ENCODE peak calls at places on chromosomes 12 and 14, in eight cellular contexts. One of them, this sample, is unnamed.

GRCh38 chr14:97077253-97077653 is 280.1 kb downstream of the VRK1 start:
- DNase-seq in fibroblast of lung: peak
- DNase-seq in Peyer's patch: no peak
- DNase-seq in fibroblast of mammary gland: peak
- DNase-seq in GM12865: peak
- DNase-seq in OCI-LY7: no peak
- DNase-seq in psoas muscle: peak
- DNase-seq in aorta: no peak
- DNase-seq in this sample: peak

GRCh38 chr14:59274991-59275391 is 86.5 kb downstream of the DAAM1 start:
- DNase-seq in fibroblast of lung: peak
- DNase-seq in Peyer's patch: no peak
- DNase-seq in fibroblast of mammary gland: no peak
- DNase-seq in GM12865: peak
- DNase-seq in OCI-LY7: peak
- DNase-seq in psoas muscle: no peak
- DNase-seq in aorta: no peak
- DNase-seq in this sample: peak

GRCh38 chr12:50520808-50521207 is 16.0 kb downstream of the DIP2B start:
- DNase-seq in fibroblast of lung: no peak
- DNase-seq in Peyer's patch: no peak
- DNase-seq in fibroblast of mammary gland: no peak
- DNase-seq in GM12865: no peak
- DNase-seq in OCI-LY7: no peak
- DNase-seq in psoas muscle: no peak
- DNase-seq in aorta: no peak
- DNase-seq in this sample: no peak

GRCh38 chr12:5267603-5268423 is 164.1 kb upstream of the NTF3 start:
- DNase-seq in fibroblast of lung: peak
- DNase-seq in Peyer's patch: no peak
- DNase-seq in fibroblast of mammary gland: no peak
- DNase-seq in GM12865: no peak
- DNase-seq in OCI-LY7: no peak
- DNase-seq in psoas muscle: no peak
- DNase-seq in aorta: no peak
- DNase-seq in this sample: no peak

GRCh38 chr12:111767362-111768158 is 827 bp downstream of the ALDH2 start:
- DNase-seq in fibroblast of lung: peak
- DNase-seq in Peyer's patch: peak
- DNase-seq in fibroblast of mammary gland: peak
- DNase-seq in GM12865: no peak
- DNase-seq in OCI-LY7: no peak
- DNase-seq in psoas muscle: no peak
- DNase-seq in aorta: peak
- DNase-seq in this sample: no peak

GRCh38 chr12:5565933-5566632 is 134.2 kb downstream of the NTF3 start:
- DNase-seq in fibroblast of lung: peak
- DNase-seq in Peyer's patch: no peak
- DNase-seq in fibroblast of mammary gland: no peak
- DNase-seq in GM12865: no peak
- DNase-seq in OCI-LY7: no peak
- DNase-seq in psoas muscle: no peak
- DNase-seq in aorta: no peak
- DNase-seq in this sample: no peak

GRCh38 chr12:101855364-101855884 is 22.0 kb upstream of the DRAM1 start:
- DNase-seq in fibroblast of lung: peak
- DNase-seq in Peyer's patch: no peak
- DNase-seq in fibroblast of mammary gland: peak
- DNase-seq in GM12865: no peak
- DNase-seq in OCI-LY7: no peak
- DNase-seq in psoas muscle: no peak
- DNase-seq in aorta: no peak
- DNase-seq in this sample: no peak

GRCh38 chr12:122474324-122474716 is 26.4 kb downstream of the ZCCHC8 start:
- DNase-seq in fibroblast of lung: no peak
- DNase-seq in Peyer's patch: no peak
- DNase-seq in fibroblast of mammary gland: no peak
- DNase-seq in GM12865: no peak
- DNase-seq in OCI-LY7: no peak
- DNase-seq in psoas muscle: no peak
- DNase-seq in aorta: no peak
- DNase-seq in this sample: no peak

GRCh38 chr12:53659011-53659551 is 16.8 kb downstream of the ATP5MC2 start:
- DNase-seq in fibroblast of lung: peak
- DNase-seq in Peyer's patch: no peak
- DNase-seq in fibroblast of mammary gland: peak
- DNase-seq in GM12865: no peak
- DNase-seq in OCI-LY7: no peak
- DNase-seq in psoas muscle: no peak
- DNase-seq in aorta: no peak
- DNase-seq in this sample: no peak

GRCh38 chr14:100537701-100538565 is 49.3 kb downstream of the BEGAIN start:
- DNase-seq in fibroblast of lung: no peak
- DNase-seq in Peyer's patch: peak
- DNase-seq in fibroblast of mammary gland: no peak
- DNase-seq in GM12865: no peak
- DNase-seq in OCI-LY7: no peak
- DNase-seq in psoas muscle: peak
- DNase-seq in aorta: peak
- DNase-seq in this sample: peak
- H3K4me3 ChIP-seq in fibroblast of lung: no peak
- H3K4me3 ChIP-seq in Peyer's patch: no peak
- H3K4me3 ChIP-seq in fibroblast of mammary gland: no peak
- H3K4me3 ChIP-seq in GM12865: no peak
- H3K4me3 ChIP-seq in OCI-LY7: no peak
- H3K4me3 ChIP-seq in psoas muscle: no peak
- H3K4me3 ChIP-seq in aorta: no peak
- H3K4me3 ChIP-seq in this sample: no peak

DNA sequence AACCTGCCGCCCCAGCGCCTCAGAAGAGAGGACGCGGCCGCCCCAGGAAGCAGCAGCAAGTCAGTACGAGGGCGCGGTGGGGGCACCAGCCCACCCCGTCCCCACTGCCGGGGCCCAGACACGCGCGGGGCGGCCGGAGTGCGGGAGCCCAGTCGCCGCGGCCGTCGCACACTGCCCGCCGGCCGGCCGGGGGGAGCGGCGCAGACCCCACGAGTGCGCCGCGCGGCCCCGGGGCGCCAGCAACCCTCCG is 965 bp downstream of the HMGA2 start:
- DNase-seq in fibroblast of lung: no peak
- DNase-seq in Peyer's patch: no peak
- DNase-seq in fibroblast of mammary gland: no peak
- DNase-seq in GM12865: no peak
- DNase-seq in OCI-LY7: no peak
- DNase-seq in psoas muscle: no peak
- DNase-seq in aorta: no peak
- DNase-seq in this sample: no peak
- H3K4me3 ChIP-seq in fibroblast of lung: peak
- H3K4me3 ChIP-seq in Peyer's patch: peak
- H3K4me3 ChIP-seq in fibroblast of mammary gland: peak
- H3K4me3 ChIP-seq in GM12865: peak
- H3K4me3 ChIP-seq in OCI-LY7: no peak
- H3K4me3 ChIP-seq in psoas muscle: peak
- H3K4me3 ChIP-seq in aorta: peak
- H3K4me3 ChIP-seq in this sample: peak

GRCh38 chr12:132190834-132191500 is 46.7 kb downstream of the NOC4L start:
- DNase-seq in fibroblast of lung: no peak
- DNase-seq in Peyer's patch: no peak
- DNase-seq in fibroblast of mammary gland: no peak
- DNase-seq in GM12865: no peak
- DNase-seq in OCI-LY7: no peak
- DNase-seq in psoas muscle: no peak
- DNase-seq in aorta: no peak
- DNase-seq in this sample: no peak
- H3K4me3 ChIP-seq in fibroblast of lung: no peak
- H3K4me3 ChIP-seq in Peyer's patch: no peak
- H3K4me3 ChIP-seq in fibroblast of mammary gland: no peak
- H3K4me3 ChIP-seq in GM12865: no peak
- H3K4me3 ChIP-seq in OCI-LY7: no peak
- H3K4me3 ChIP-seq in psoas muscle: peak
- H3K4me3 ChIP-seq in aorta: no peak
- H3K4me3 ChIP-seq in this sample: peak

GRCh38 chr14:50397461-50398196 is 948 bp upstream of the CDKL1 start:
- DNase-seq in fibroblast of lung: no peak
- DNase-seq in Peyer's patch: no peak
- DNase-seq in fibroblast of mammary gland: peak
- DNase-seq in GM12865: no peak
- DNase-seq in OCI-LY7: no peak
- DNase-seq in psoas muscle: peak
- DNase-seq in aorta: no peak
- DNase-seq in this sample: no peak

GRCh38 chr14:50399251-50400032 is 2.8 kb upstream of the CDKL1 start:
- DNase-seq in fibroblast of lung: peak
- DNase-seq in Peyer's patch: no peak
- DNase-seq in fibroblast of mammary gland: peak
- DNase-seq in GM12865: no peak
- DNase-seq in OCI-LY7: no peak
- DNase-seq in psoas muscle: no peak
- DNase-seq in aorta: no peak
- DNase-seq in this sample: no peak

GRCh38 chr14:50394713-50395112 is 2.0 kb downstream of the CDKL1 start:
- DNase-seq in fibroblast of lung: no peak
- DNase-seq in Peyer's patch: no peak
- DNase-seq in fibroblast of mammary gland: no peak
- DNase-seq in GM12865: no peak
- DNase-seq in OCI-LY7: no peak
- DNase-seq in psoas muscle: no peak
- DNase-seq in aorta: no peak
- DNase-seq in this sample: no peak

GRCh38 chr14:50396636-50397460 is at the start of gene CDKL1:
- DNase-seq in fibroblast of lung: peak
- DNase-seq in Peyer's patch: peak
- DNase-seq in fibroblast of mammary gland: peak
- DNase-seq in GM12865: peak
- DNase-seq in OCI-LY7: no peak
- DNase-seq in psoas muscle: peak
- DNase-seq in aorta: peak
- DNase-seq in this sample: peak

DNA sequence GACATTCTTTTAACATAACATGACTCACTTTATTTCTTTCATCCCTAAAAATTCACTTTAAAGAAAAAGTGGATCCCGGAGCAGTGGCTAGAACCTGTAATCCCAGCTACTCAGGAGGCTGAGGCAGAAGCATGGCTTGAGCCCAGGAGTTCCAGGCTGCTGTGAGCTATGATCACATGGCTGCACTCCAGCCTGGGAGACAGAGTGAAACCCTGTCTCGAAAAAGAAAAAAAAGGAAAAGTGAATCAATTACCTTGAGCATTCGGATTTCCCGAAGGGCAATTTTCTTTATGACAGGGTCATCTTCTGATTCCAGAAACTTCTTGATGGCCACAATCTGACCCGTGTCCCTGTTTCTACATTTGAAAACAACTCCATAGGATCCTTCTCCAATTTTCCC is 1.2 kb downstream of the CDKL1 start:
- DNase-seq in fibroblast of lung: no peak
- DNase-seq in Peyer's patch: no peak
- DNase-seq in fibroblast of mammary gland: peak
- DNase-seq in GM12865: no peak
- DNase-seq in OCI-LY7: no peak
- DNase-seq in psoas muscle: no peak
- DNase-seq in aorta: no peak
- DNase-seq in this sample: no peak
- H3K4me3 ChIP-seq in fibroblast of lung: peak
- H3K4me3 ChIP-seq in Peyer's patch: peak
- H3K4me3 ChIP-seq in fibroblast of mammary gland: peak
- H3K4me3 ChIP-seq in GM12865: peak
- H3K4me3 ChIP-seq in OCI-LY7: no peak
- H3K4me3 ChIP-seq in psoas muscle: peak
- H3K4me3 ChIP-seq in aorta: no peak
- H3K4me3 ChIP-seq in this sample: peak

DNA sequence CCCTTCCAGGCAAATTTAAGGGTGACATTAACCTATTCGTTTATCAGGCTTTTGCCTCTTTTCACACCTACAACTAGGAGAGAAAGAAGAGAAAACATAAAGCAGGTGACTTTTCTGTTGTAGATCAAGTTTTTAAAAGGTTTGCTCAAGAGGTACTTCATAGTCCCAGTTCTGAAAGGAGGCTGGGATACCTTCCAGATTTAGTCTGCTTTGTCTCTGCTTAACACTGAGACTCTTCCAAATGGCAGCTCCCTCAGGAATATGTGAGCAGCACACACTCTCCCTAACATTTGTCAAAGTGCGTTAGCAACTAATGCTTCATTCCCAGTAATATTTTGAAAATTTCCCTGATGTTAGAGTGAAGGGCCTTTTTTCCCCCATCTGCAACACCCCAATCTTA is 133.8 kb upstream of the RASSF8 start:
- DNase-seq in fibroblast of lung: no peak
- DNase-seq in Peyer's patch: no peak
- DNase-seq in fibroblast of mammary gland: no peak
- DNase-seq in GM12865: no peak
- DNase-seq in OCI-LY7: no peak
- DNase-seq in psoas muscle: no peak
- DNase-seq in aorta: no peak
- DNase-seq in this sample: no peak
- H3K4me3 ChIP-seq in fibroblast of lung: no peak
- H3K4me3 ChIP-seq in Peyer's patch: no peak
- H3K4me3 ChIP-seq in fibroblast of mammary gland: no peak
- H3K4me3 ChIP-seq in GM12865: no peak
- H3K4me3 ChIP-seq in OCI-LY7: no peak
- H3K4me3 ChIP-seq in psoas muscle: no peak
- H3K4me3 ChIP-seq in aorta: no peak
- H3K4me3 ChIP-seq in this sample: no peak

GRCh38 chr12:8146416-8146771 is 10.4 kb upstream of the ZNF705A start:
- DNase-seq in fibroblast of lung: no peak
- DNase-seq in Peyer's patch: no peak
- DNase-seq in fibroblast of mammary gland: no peak
- DNase-seq in GM12865: no peak
- DNase-seq in OCI-LY7: no peak
- DNase-seq in psoas muscle: no peak
- DNase-seq in aorta: no peak
- DNase-seq in this sample: no peak
- H3K4me3 ChIP-seq in fibroblast of lung: peak
- H3K4me3 ChIP-seq in Peyer's patch: no peak
- H3K4me3 ChIP-seq in fibroblast of mammary gland: peak
- H3K4me3 ChIP-seq in GM12865: no peak
- H3K4me3 ChIP-seq in OCI-LY7: no peak
- H3K4me3 ChIP-seq in psoas muscle: peak
- H3K4me3 ChIP-seq in aorta: no peak
- H3K4me3 ChIP-seq in this sample: no peak

DNA sequence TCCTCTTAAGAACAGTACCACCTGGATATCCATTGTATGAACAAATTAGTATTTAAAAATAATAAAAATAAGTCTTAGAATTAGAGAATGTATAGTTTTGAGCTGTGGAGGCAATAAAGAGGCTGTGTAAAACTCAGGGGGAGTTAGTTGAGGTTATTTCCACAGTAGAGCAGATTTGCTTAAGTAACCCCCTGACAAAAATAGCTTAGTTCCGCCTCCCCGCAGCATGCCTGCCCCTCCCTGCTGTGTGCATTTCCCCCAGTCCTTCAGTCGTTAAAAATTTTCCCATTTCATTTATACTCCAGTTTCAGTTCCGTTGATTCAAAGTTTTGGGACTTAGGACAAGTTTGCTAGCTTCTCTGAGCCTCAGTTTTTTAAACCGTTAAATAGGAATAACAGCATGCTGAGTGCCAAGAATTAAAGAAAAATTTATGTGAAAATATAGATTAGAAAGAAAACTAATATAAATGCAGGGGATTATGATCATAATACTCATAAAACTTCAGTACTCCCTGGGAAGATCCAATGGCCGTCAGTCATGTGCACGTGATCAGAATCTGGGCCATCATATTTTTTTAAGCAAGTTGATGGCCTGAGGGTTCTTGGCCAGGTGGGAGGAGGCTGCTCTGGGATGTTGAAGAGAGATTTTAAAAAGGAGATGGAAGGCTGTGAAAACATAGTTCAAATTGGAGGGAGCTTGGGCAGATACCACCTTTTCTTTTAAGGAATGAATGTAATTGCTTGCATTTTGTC is 14.5 kb upstream of the SLC38A2 start:
- DNase-seq in fibroblast of lung: peak
- DNase-seq in Peyer's patch: no peak
- DNase-seq in fibroblast of mammary gland: peak
- DNase-seq in GM12865: peak
- DNase-seq in OCI-LY7: peak
- DNase-seq in psoas muscle: peak
- DNase-seq in aorta: peak
- DNase-seq in this sample: peak
- H3K4me3 ChIP-seq in fibroblast of lung: peak
- H3K4me3 ChIP-seq in Peyer's patch: no peak
- H3K4me3 ChIP-seq in fibroblast of mammary gland: peak
- H3K4me3 ChIP-seq in GM12865: peak
- H3K4me3 ChIP-seq in OCI-LY7: peak
- H3K4me3 ChIP-seq in psoas muscle: peak
- H3K4me3 ChIP-seq in aorta: peak
- H3K4me3 ChIP-seq in this sample: peak

This sample was measured in lower lobe of right lung.